ENCODE peak calls at places on chromosomes 1 and 21, in six cellular contexts. Q is Panc1; R is heart right ventricle; J is testis; X is pancreas; L is CD8-positive, alpha-beta memory T cell. S is an unnamed sample.

GRCh38 chr1:166283600-166283999 is 116.8 kb upstream of the FAM78B start:
- DNase-seq in R (no peak), X (no peak), Q (no peak), J (no peak), L (no peak), S (no peak)

GRCh38 chr1:155933591-155934096 is 569 bp downstream of the KHDC4 start:
- DNase-seq in J (no peak), L (no peak), Q (no peak), R (no peak), X (no peak), S (no peak)

GRCh38 chr1:183278736-183279591 is 92.9 kb downstream of the LAMC2 start:
- DNase-seq in L (no peak), Q (no peak), R (no peak), X (no peak), J (no peak), S (no peak)

GRCh38 chr1:51686450-51686849 is 69.6 kb downstream of the OSBPL9 start:
- DNase-seq in J (no peak), L (no peak), Q (no peak), R (no peak), X (no peak), S (no peak)

GRCh38 chr1:9125325-9125724 is 3.6 kb downstream of the GPR157 start:
- DNase-seq in L (no peak), Q (no peak), X (no peak), J (no peak), R (no peak), S (no peak)

GRCh38 chr1:156550346-156550745 is 22.0 kb downstream of the IQGAP3 start:
- DNase-seq in L (no peak), Q (no peak), J (no peak), R (peak), X (no peak), S (no peak)

GRCh38 chr1:157087030-157087429 is 12.6 kb downstream of the ETV3L start:
- DNase-seq in L (no peak), Q (no peak), J (no peak), X (no peak), R (no peak), S (no peak)

GRCh38 chr1:225565845-225566244 is 87.1 kb downstream of the ENAH start:
- DNase-seq in R (no peak), L (no peak), X (no peak), Q (no peak), J (peak), S (no peak)

GRCh38 chr21:42840411-42841155 is 38.8 kb downstream of the WDR4 start:
- DNase-seq in Q (no peak), L (no peak), J (no peak), X (no peak), R (no peak), S (no peak)

GRCh38 chr1:168637350-168637991 is 61.1 kb downstream of the XCL1 start:
- DNase-seq in L (no peak), R (no peak), X (no peak), J (peak), Q (peak), S (no peak)

GRCh38 chr1:3772027-3772714 is 378 bp upstream of the SMIM1 start:
- DNase-seq in L (peak), Q (no peak), J (peak), X (peak), R (peak), S (peak)

GRCh38 chr1:61079898-61080336 is 2.4 kb upstream of the NFIA start:
- DNase-seq in R (peak), Q (peak), J (peak), X (peak), L (peak), S (peak)

GRCh38 chr21:15749045-15749867 is 19.5 kb downstream of the USP25 start:
- DNase-seq in X (no peak), Q (no peak), L (no peak), R (no peak), J (no peak), S (no peak)

GRCh38 chr1:156146006-156146748 is 7.2 kb upstream of the SEMA4A start:
- DNase-seq in R (peak), X (no peak), Q (peak), J (peak), L (no peak), S (peak)

GRCh38 chr1:190140644-190141043 is 337.0 kb downstream of the BRINP3 start:
- DNase-seq in R (no peak), L (no peak), X (no peak), Q (no peak), J (no peak), S (no peak)

GRCh38 chr1:8242498-8242897 is 75.4 kb upstream of the SLC45A1 start:
- DNase-seq in J (no peak), X (no peak), Q (no peak), L (no peak), R (no peak), S (no peak)

GRCh38 chr1:76142771-76143540 is 68.4 kb downstream of the ST6GALNAC3 start:
- DNase-seq in J (no peak), R (no peak), X (no peak), Q (no peak), L (no peak), S (no peak)

GRCh38 chr1:160157174-160157573 is 5.8 kb downstream of the ATP1A4 start:
- DNase-seq in J (no peak), X (no peak), Q (no peak), R (no peak), L (no peak), S (no peak)

GRCh38 chr1:23110391-23110790 is 58.3 kb downstream of the LUZP1 start:
- DNase-seq in R (no peak), X (no peak), J (no peak), Q (no peak), L (no peak), S (no peak)

GRCh38 chr1:188128761-188129160 is 1300.0 kb downstream of the PLA2G4A start:
- DNase-seq in L (no peak), Q (no peak), R (no peak), X (peak), J (no peak), S (no peak)

GRCh38 chr1:230307213-230307612 is 118.9 kb downstream of the PGBD5 start:
- DNase-seq in Q (no peak), L (no peak), J (no peak), X (no peak), R (no peak), S (no peak)

GRCh38 chr1:59116920-59117542 is 179.9 kb upstream of the FGGY start:
- DNase-seq in J (no peak), Q (no peak), L (no peak), R (no peak), X (no peak), S (no peak)

GRCh38 chr1:116076831-116077230 is 34.4 kb upstream of the MAB21L3 start:
- DNase-seq in X (no peak), R (no peak), L (no peak), J (no peak), Q (no peak), S (no peak)

GRCh38 chr1:42392255-42392654 is 11.7 kb downstream of the RIMKLA start:
- DNase-seq in J (no peak), R (no peak), X (no peak), L (no peak), Q (no peak), S (no peak)

GRCh38 chr1:70617728-70618127 is 206.7 kb downstream of the CTH start:
- DNase-seq in L (no peak), R (no peak), J (no peak), X (no peak), Q (no peak), S (no peak)

GRCh38 chr1:236075848-236076247 is 11.0 kb upstream of the NID1 start:
- DNase-seq in R (no peak), Q (no peak), X (no peak), J (no peak), L (no peak), S (no peak)

GRCh38 chr1:231959225-231959884 is 332.8 kb downstream of the DISC1 start:
- DNase-seq in X (no peak), Q (no peak), J (no peak), R (no peak), L (no peak), S (no peak)

GRCh38 chr1:232307299-232307698 is 322.6 kb downstream of the SIPA1L2 start:
- DNase-seq in J (no peak), Q (no peak), R (no peak), L (no peak), X (no peak), S (no peak)

GRCh38 chr1:187646536-187647128 is 817.9 kb downstream of the PLA2G4A start:
- DNase-seq in Q (no peak), J (no peak), X (no peak), R (no peak), L (no peak), S (no peak)

GRCh38 chr21:26130249-26130896 is 40.2 kb downstream of the APP start:
- DNase-seq in X (no peak), L (no peak), J (no peak), Q (no peak), R (no peak), S (no peak)

GRCh38 chr1:160307455-160307854 is 22.5 kb upstream of the PEX19 start:
- DNase-seq in Q (no peak), R (no peak), X (no peak), L (no peak), J (no peak), S (no peak)

GRCh38 chr1:227299238-227299637 is 19.1 kb downstream of the CDC42BPA start:
- DNase-seq in Q (no peak), J (no peak), R (no peak), L (no peak), X (no peak), S (no peak)

GRCh38 chr1:118985611-118986290 is 2.4 kb downstream of the TBX15 start:
- DNase-seq in J (no peak), Q (no peak), X (no peak), L (no peak), R (no peak), S (no peak)

GRCh38 chr1:15691434-15692032 is 7.4 kb downstream of the PLEKHM2 start:
- DNase-seq in X (peak), R (peak), Q (no peak), J (peak), L (no peak), S (no peak)

GRCh38 chr21:33541105-33541711 is 709 bp downstream of the GART start:
- DNase-seq in J (no peak), X (no peak), L (no peak), Q (peak), R (no peak), S (no peak)

GRCh38 chr1:218495931-218496330 is 150.8 kb downstream of the TGFB2 start:
- DNase-seq in Q (no peak), R (no peak), L (no peak), X (no peak), J (no peak), S (no peak)

GRCh38 chr1:163875927-163876320 is 554.2 kb downstream of the NUF2 start:
- DNase-seq in Q (no peak), J (no peak), L (no peak), R (no peak), X (no peak), S (no peak)

GRCh38 chr1:217139513-217139912 is 416.3 kb upstream of the ESRRG start:
- DNase-seq in J (no peak), Q (no peak), R (no peak), L (no peak), X (no peak), S (no peak)

GRCh38 chr1:211912064-211912463 is 81.5 kb upstream of the LPGAT1 start:
- DNase-seq in X (no peak), R (no peak), Q (no peak), L (no peak), J (no peak), S (no peak)

DNA sequence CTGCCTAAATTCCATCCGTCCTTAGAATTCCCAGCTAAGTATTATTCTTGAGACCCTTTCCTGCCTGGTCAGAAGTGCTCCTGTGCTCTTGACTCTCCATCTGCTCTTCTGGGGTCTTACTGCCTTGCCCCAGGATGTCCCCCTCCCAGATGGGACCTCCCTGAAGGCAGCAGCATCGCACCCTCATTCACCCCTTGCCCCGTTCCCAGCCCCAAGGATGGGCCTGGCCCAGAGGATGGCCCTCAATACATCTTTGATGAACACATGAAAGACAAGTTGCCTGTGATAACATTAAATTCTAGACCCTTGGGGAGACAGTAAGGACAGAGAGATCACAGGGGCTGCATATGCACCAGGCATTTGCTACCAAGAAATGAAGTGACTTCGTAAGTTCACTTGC is 167.2 kb downstream of the TRABD2B start:
- DNase-seq in X (no peak), J (no peak), Q (no peak), L (no peak), R (no peak), S (no peak)
- H3K27ac ChIP-seq in X (no peak), J (no peak), Q (no peak), L (no peak), R (no peak), S (no peak)

DNA sequence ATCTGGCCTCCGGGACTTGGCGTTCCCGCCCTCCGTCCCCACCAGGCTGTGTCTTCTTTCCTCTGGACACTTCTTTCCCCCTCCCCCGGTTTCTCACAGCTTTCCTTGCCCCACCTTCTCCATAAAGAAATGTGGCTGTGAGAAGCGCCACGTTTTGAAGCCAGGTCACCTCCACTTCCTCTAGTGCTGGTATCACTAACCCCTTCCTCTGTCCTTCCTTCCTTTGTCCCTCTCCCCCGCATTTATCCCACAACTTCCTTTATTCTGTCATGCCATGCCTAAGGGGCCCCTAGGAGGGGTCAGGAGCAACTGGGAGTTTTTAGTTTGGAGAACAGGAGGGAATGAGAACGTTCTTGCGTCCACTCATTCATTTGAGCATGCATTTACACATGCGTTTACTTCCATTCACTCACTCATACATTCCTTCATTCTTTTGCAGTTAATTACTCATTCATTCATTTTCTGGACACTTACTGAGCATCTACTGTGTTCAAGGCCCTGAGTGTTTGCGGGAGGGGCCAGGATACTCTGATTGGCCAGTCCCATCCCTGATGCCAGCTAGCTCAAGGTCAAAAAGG is 5.0 kb upstream of the ACOT11 start:
- DNase-seq in R (no peak), X (no peak), L (no peak), Q (no peak), J (no peak), S (no peak)
- H3K27ac ChIP-seq in R (peak), X (no peak), L (no peak), Q (no peak), J (no peak), S (no peak)

GRCh38 chr1:29254346-29254745 is 18.0 kb downstream of the PTPRU start:
- DNase-seq in Q (no peak), J (no peak), L (no peak), X (no peak), R (no peak), S (no peak)

GRCh38 chr1:29251164-29252130 is 15.1 kb downstream of the PTPRU start:
- DNase-seq in Q (no peak), X (no peak), L (no peak), J (no peak), R (no peak), S (no peak)

GRCh38 chr1:29255134-29255666 is 18.9 kb downstream of the PTPRU start:
- DNase-seq in J (no peak), R (no peak), Q (no peak), L (no peak), X (no peak), S (no peak)

GRCh38 chr1:29249951-29250581 is 13.7 kb downstream of the PTPRU start:
- DNase-seq in X (no peak), R (no peak), Q (no peak), J (no peak), L (no peak), S (no peak)

GRCh38 chr1:29253180-29253579 is 16.9 kb downstream of the PTPRU start:
- DNase-seq in Q (no peak), L (no peak), R (no peak), X (no peak), J (no peak), S (no peak)
- H3K27ac ChIP-seq in Q (no peak), L (no peak), R (no peak), X (no peak), J (no peak), S (no peak)

DNA sequence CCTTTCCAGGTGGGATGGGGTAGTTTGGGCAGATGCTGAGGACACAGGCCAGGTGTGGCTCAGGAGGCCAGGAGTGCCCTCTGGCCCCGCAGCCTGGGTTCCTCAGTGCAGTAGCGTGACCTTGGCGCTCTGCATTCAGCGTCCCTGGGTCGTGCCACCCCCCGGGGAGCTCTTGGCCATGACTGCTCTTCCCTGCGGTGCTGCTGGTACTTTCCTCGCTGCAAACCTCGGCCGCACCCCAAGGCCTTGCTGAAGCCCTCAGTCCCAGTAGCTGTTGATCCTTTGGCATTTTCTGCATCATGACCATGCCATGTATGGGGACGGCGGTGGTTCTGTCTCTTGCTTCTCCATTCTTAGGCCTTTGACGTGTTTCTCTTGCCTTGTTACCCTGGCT is 13.8 kb downstream of the SLX9 start:
- DNase-seq in Q (no peak), L (no peak), X (peak), R (no peak), J (no peak), S (no peak)
- H3K27ac ChIP-seq in Q (no peak), L (no peak), X (no peak), R (peak), J (no peak), S (no peak)

GRCh38 chr1:214318956-214319355 is 38.0 kb downstream of the SMYD2 start:
- DNase-seq in R (no peak), Q (no peak), X (no peak), J (no peak), L (no peak), S (no peak)

GRCh38 chr1:214316597-214316996 is 35.6 kb downstream of the SMYD2 start:
- DNase-seq in J (no peak), R (peak), X (no peak), Q (no peak), L (no peak), S (no peak)

GRCh38 chr1:214317300-214317699 is 36.3 kb downstream of the SMYD2 start:
- DNase-seq in X (no peak), J (no peak), L (no peak), Q (no peak), R (no peak), S (no peak)

GRCh38 chr1:214318356-214318755 is 37.4 kb downstream of the SMYD2 start:
- DNase-seq in L (no peak), Q (no peak), R (no peak), J (no peak), X (no peak), S (no peak)

GRCh38 chr1:214317734-214318133 is 36.8 kb downstream of the SMYD2 start:
- DNase-seq in X (no peak), L (no peak), R (no peak), J (no peak), Q (no peak), S (no peak)
- H3K27ac ChIP-seq in X (no peak), L (no peak), R (peak), J (no peak), Q (no peak), S (no peak)

GRCh38 chr1:27403065-27403726 is 10.8 kb downstream of the GPR3 start:
- DNase-seq in X (no peak), J (peak), R (peak), L (peak), Q (no peak), S (peak)

GRCh38 chr1:27402349-27402754 is 9.9 kb downstream of the GPR3 start:
- DNase-seq in L (no peak), J (peak), X (peak), Q (no peak), R (peak), S (peak)

GRCh38 chr1:27405074-27405473 is 12.7 kb downstream of the GPR3 start:
- DNase-seq in J (no peak), R (peak), X (no peak), L (no peak), Q (no peak), S (no peak)

GRCh38 chr1:27406354-27406665 is 13.9 kb downstream of the GPR3 start:
- DNase-seq in J (no peak), Q (no peak), L (no peak), X (no peak), R (no peak), S (no peak)

DNA sequence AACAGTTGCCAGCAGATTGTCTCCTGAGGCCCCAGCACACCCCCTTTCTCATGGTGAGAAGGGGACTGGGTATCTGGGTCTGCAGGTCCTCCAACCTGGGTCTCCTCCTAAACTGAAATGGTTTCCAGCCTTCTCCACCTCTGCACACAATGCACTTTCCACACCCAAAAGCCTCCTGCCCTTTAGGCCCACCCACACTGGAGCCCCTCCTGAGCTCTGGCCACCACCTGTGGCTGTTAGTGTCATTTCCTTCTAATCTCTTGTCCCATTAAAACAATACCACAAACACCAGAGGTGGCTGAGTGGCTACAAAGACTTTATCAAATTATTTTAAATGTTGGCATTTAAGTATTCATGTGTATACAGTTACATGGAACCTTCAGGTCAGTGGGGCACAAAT is 11.5 kb downstream of the GPR3 start:
- DNase-seq in X (no peak), R (no peak), Q (no peak), L (no peak), J (no peak), S (no peak)
- H3K27ac ChIP-seq in X (no peak), R (peak), Q (no peak), L (no peak), J (no peak), S (peak)

GRCh38 chr1:181090653-181091126 is 2.2 kb downstream of the IER5 start:
- DNase-seq in L (peak), Q (no peak), X (no peak), J (no peak), R (no peak), S (no peak)
- H3K27ac ChIP-seq in L (peak), Q (peak), X (no peak), J (peak), R (peak), S (no peak)

S was measured in substantia nigra.